ENCODE peak calls at places on chromosomes 7 and 10, in eight cellular contexts. N is Panc1; C is lower lobe of right lung; Y is CD4-positive, alpha-beta T cell; W is cardiac muscle cell; S is psoas muscle; J is astrocyte of the spinal cord; E is kidney. Q is an unnamed sample.

GRCh38 chr10:117374506-117375359 is 507 bp downstream of the PDZD8 start:
- DNase-seq in E (peak), N (no peak), J (peak), C (peak), W (peak), Y (no peak), S (no peak), Q (peak)

GRCh38 chr7:40944981-40945585 is 757.8 kb downstream of the INHBA start:
- DNase-seq in N (no peak), C (no peak), S (no peak), E (no peak), J (no peak), Y (no peak), W (no peak), Q (no peak)

GRCh38 chr10:84194424-84195043 is at the start of gene CDHR1:
- DNase-seq in C (no peak), E (no peak), J (no peak), W (peak), Y (no peak), S (no peak), N (no peak), Q (peak)

GRCh38 chr10:104680467-104681401 is 39.6 kb downstream of the SORCS3 start:
- DNase-seq in E (no peak), C (no peak), S (no peak), J (peak), N (no peak), Y (no peak), W (no peak), Q (no peak)

GRCh38 chr10:117169480-117169879 is 27.8 kb upstream of the KCNK18 start:
- DNase-seq in C (no peak), Y (no peak), E (no peak), N (no peak), W (peak), S (no peak), J (no peak), Q (no peak)

GRCh38 chr7:13982940-13983677 is 6.4 kb downstream of the ETV1 start:
- DNase-seq in N (no peak), E (no peak), C (no peak), S (no peak), W (peak), J (peak), Y (no peak), Q (no peak)

GRCh38 chr7:1666779-1667565 is 3.1 kb upstream of the ELFN1 start:
- DNase-seq in N (no peak), C (peak), W (no peak), S (peak), Y (no peak), J (no peak), E (peak), Q (peak)

GRCh38 chr10:129799942-129800341 is 164.1 kb downstream of the EBF3 start:
- DNase-seq in J (no peak), C (no peak), W (no peak), S (no peak), E (no peak), Y (no peak), N (no peak), Q (no peak)

GRCh38 chr7:79240413-79240812 is 213.1 kb downstream of the MAGI2 start:
- DNase-seq in C (no peak), N (no peak), Y (no peak), S (no peak), W (no peak), E (no peak), J (no peak), Q (no peak)

GRCh38 chr10:8628351-8628750 is 573.9 kb downstream of the GATA3 start:
- DNase-seq in C (no peak), J (no peak), E (no peak), Y (no peak), S (no peak), W (no peak), N (peak), Q (no peak)

GRCh38 chr10:29136401-29136800 is 152.5 kb upstream of the LYZL1 start:
- DNase-seq in C (no peak), Y (no peak), E (no peak), S (no peak), W (peak), J (no peak), N (no peak), Q (no peak)

GRCh38 chr7:24652551-24652950 is 79.3 kb downstream of the PALS2 start:
- DNase-seq in S (no peak), J (no peak), C (no peak), N (no peak), Y (no peak), W (no peak), E (no peak), Q (no peak)

GRCh38 chr7:3722396-3722846 is 421.4 kb downstream of the SDK1 start:
- DNase-seq in E (peak), Y (peak), C (no peak), S (no peak), N (no peak), J (peak), W (peak), Q (peak)

GRCh38 chr7:123647106-123647730 is 8.4 kb upstream of the LMOD2 start:
- DNase-seq in Y (no peak), E (no peak), N (no peak), J (no peak), C (no peak), W (no peak), S (no peak), Q (no peak)

GRCh38 chr7:76220185-76221057 is 18.7 kb downstream of the SRRM3 start:
- DNase-seq in Y (no peak), E (peak), N (no peak), C (no peak), J (peak), S (peak), W (peak), Q (no peak)

GRCh38 chr7:2639994-2640830 is 8.4 kb downstream of the TTYH3 start:
- DNase-seq in N (no peak), J (no peak), W (no peak), Y (no peak), S (peak), E (peak), C (no peak), Q (no peak)

GRCh38 chr7:11343818-11344413 is 370.2 kb downstream of the PHF14 start:
- DNase-seq in N (peak), C (no peak), W (peak), Y (no peak), E (no peak), S (no peak), J (peak), Q (no peak)

GRCh38 chr7:36871863-36872262 is 147.6 kb upstream of the AOAH start:
- DNase-seq in C (no peak), J (no peak), E (no peak), N (no peak), W (no peak), Y (no peak), S (no peak), Q (peak)

GRCh38 chr7:111232249-111233084 is 141.5 kb downstream of the LRRN3 start:
- DNase-seq in S (no peak), C (no peak), N (peak), W (peak), Y (no peak), J (peak), E (no peak), Q (no peak)

GRCh38 chr10:119780879-119781480 is 55.1 kb downstream of the INPP5F start:
- DNase-seq in J (no peak), W (no peak), N (no peak), E (no peak), Y (no peak), C (no peak), S (no peak), Q (no peak)

GRCh38 chr7:42236266-42237161 is 495 bp downstream of the GLI3 start:
- DNase-seq in W (peak), S (peak), J (peak), N (no peak), C (peak), E (peak), Y (no peak), Q (peak)
- TF ChIP-seq CTCF in W (no peak), S (no peak), J (no peak), N (no peak), C (no peak), E (no peak), Y (no peak), Q (no peak)

GRCh38 chr10:77413231-77413630 is 224.4 kb downstream of the KCNMA1 start:
- DNase-seq in S (no peak), E (no peak), C (no peak), W (no peak), N (no peak), J (no peak), Y (no peak), Q (no peak)

GRCh38 chr10:77408259-77408658 is 229.3 kb downstream of the KCNMA1 start:
- DNase-seq in W (no peak), C (no peak), E (no peak), J (no peak), S (no peak), Y (no peak), N (no peak), Q (no peak)

GRCh38 chr10:77411805-77412204 is 225.8 kb downstream of the KCNMA1 start:
- DNase-seq in S (no peak), Y (no peak), J (no peak), C (no peak), N (no peak), E (no peak), W (no peak), Q (no peak)

GRCh38 chr10:77409697-77410471 is 227.7 kb downstream of the KCNMA1 start:
- DNase-seq in W (no peak), N (no peak), J (no peak), S (no peak), Y (no peak), C (peak), E (peak), Q (no peak)

GRCh38 chr10:77410523-77410922 is 227.1 kb downstream of the KCNMA1 start:
- DNase-seq in N (no peak), W (no peak), Y (no peak), J (no peak), S (no peak), C (no peak), E (no peak), Q (no peak)
- TF ChIP-seq CTCF in N (no peak), W (no peak), Y (no peak), J (no peak), S (no peak), C (no peak), E (no peak), Q (no peak)

DNA sequence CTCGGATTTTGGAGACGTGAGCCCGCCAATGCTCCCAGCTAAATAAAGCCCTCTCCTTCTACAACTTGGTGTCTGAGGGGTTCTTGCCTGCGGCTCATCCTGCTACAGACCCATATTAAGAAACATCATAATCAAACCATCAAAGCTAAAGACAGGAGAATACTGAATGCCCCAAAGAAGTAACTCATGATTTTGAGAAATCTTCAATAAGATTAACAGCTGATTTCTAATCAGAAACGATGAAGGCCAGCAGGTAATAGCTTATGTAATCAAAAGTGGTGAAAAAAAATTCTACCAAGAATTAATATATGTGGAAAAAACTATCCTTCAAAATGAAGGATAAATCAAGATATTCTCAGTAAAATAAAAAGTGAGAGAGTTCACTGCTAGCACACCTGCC is 130.3 kb downstream of the DNAJC1 start:
- DNase-seq in W (no peak), Y (no peak), E (no peak), C (no peak), S (no peak), N (no peak), J (no peak), Q (no peak)
- TF ChIP-seq CTCF in W (no peak), Y (no peak), E (no peak), C (no peak), S (no peak), N (no peak), J (no peak), Q (no peak)

GRCh38 chr7:27165655-27166474 is 528 bp upstream of the HOXA9 start:
- DNase-seq in J (no peak), E (peak), N (no peak), W (no peak), C (peak), Y (no peak), S (peak), Q (no peak)

GRCh38 chr7:27163776-27164380 is 1.5 kb downstream of the HOXA9 start:
- DNase-seq in W (no peak), S (no peak), Y (no peak), E (peak), N (no peak), C (no peak), J (no peak), Q (no peak)

GRCh38 chr7:27165089-27165654 is at the start of gene HOXA9:
- DNase-seq in J (peak), W (no peak), E (peak), C (peak), S (peak), Y (no peak), N (no peak), Q (no peak)

GRCh38 chr7:27162930-27163775 is 2.2 kb downstream of the HOXA9 start:
- DNase-seq in C (no peak), Y (no peak), E (no peak), J (no peak), N (no peak), W (no peak), S (no peak), Q (no peak)

GRCh38 chr7:27164381-27165088 is 802 bp downstream of the HOXA9 start:
- DNase-seq in N (no peak), C (peak), S (peak), Y (no peak), W (no peak), J (no peak), E (peak), Q (no peak)
- TF ChIP-seq CTCF in N (no peak), C (peak), S (peak), Y (no peak), W (no peak), J (no peak), E (no peak), Q (no peak)

GRCh38 chr10:92180326-92180881 is 110.5 kb downstream of the CPEB3 start:
- DNase-seq in S (no peak), E (no peak), W (no peak), N (no peak), Y (no peak), J (no peak), C (no peak), Q (no peak)
- TF ChIP-seq CTCF in S (no peak), E (no peak), W (no peak), N (no peak), Y (no peak), J (no peak), C (no peak), Q (no peak)

Q was measured in activated CD8-positive, alpha-beta T cell treated with anti-CD3 and anti-CD28 coated beads for 36 hours.